ENCODE peak calls at places on chromosome 14, in ten cellular contexts. E is endothelial cell of umbilical vein, O is mammary epithelial cell, C is astrocyte, X is HCT116, G is DND-41, B is GM23248, Y is GM12878, Z is K562, N is hepatocyte. R is an unnamed sample. For H3K79me2 and H3K4me1, the result is how much of the 10 kb centered on the place peaks cover.

GRCh38 chr14:74478996-74479635 is 14.0 kb downstream of the NPC2 start:
- DNase-seq in B (peak), E (peak), Y (no peak), N (peak), G (no peak), Z (no peak), X (no peak), C (no peak), O (no peak), R (no peak)

GRCh38 chr14:96727980-96728717 is 69.0 kb upstream of the VRK1 start:
- DNase-seq in G (no peak), E (no peak), C (no peak), N (no peak), X (no peak), Y (no peak), B (no peak), Z (no peak), O (no peak), R (no peak)

GRCh38 chr14:105375635-105376057 is 22.7 kb upstream of the TEX22 start:
- DNase-seq in E (peak), Z (no peak), O (no peak), N (no peak), Y (no peak), X (no peak), C (no peak), B (peak), G (no peak), R (no peak)

GRCh38 chr14:69997849-69998248 is 118.6 kb downstream of the SMOC1 start:
- DNase-seq in O (peak), G (no peak), N (peak), C (peak), B (peak), X (no peak), E (peak), Y (no peak), Z (no peak), R (no peak)

GRCh38 chr14:105900398-105901160 is 374.2 kb downstream of the TMEM121 start:
- DNase-seq in G (no peak), C (no peak), X (no peak), O (no peak), Y (no peak), B (no peak), E (no peak), N (no peak), Z (peak), R (no peak)

GRCh38 chr14:65237023-65237814 is 134.9 kb upstream of the MAX start:
- DNase-seq in O (no peak), Z (no peak), B (peak), Y (no peak), N (no peak), C (peak), E (no peak), X (no peak), G (no peak), R (no peak)

GRCh38 chr14:65257405-65257804 is 155.1 kb upstream of the MAX start:
- DNase-seq in B (no peak), Z (no peak), E (no peak), X (no peak), N (no peak), Y (no peak), O (no peak), G (no peak), C (no peak), R (no peak)

GRCh38 chr14:64786296-64787149 is 82.3 kb downstream of the PLEKHG3 start:
- DNase-seq in N (no peak), Y (no peak), E (peak), Z (no peak), B (peak), O (no peak), C (peak), G (no peak), X (no peak), R (no peak)

GRCh38 chr14:87461704-87462103 is 531.3 kb downstream of the GALC start:
- DNase-seq in O (no peak), B (no peak), Y (no peak), N (no peak), X (no peak), C (no peak), E (no peak), Z (no peak), G (no peak), R (no peak)

GRCh38 chr14:39781466-39781865 is 349.2 kb upstream of the FBXO33 start:
- DNase-seq in Z (no peak), B (no peak), N (no peak), C (no peak), E (no peak), Y (no peak), G (no peak), X (no peak), O (no peak), R (no peak)

DNA sequence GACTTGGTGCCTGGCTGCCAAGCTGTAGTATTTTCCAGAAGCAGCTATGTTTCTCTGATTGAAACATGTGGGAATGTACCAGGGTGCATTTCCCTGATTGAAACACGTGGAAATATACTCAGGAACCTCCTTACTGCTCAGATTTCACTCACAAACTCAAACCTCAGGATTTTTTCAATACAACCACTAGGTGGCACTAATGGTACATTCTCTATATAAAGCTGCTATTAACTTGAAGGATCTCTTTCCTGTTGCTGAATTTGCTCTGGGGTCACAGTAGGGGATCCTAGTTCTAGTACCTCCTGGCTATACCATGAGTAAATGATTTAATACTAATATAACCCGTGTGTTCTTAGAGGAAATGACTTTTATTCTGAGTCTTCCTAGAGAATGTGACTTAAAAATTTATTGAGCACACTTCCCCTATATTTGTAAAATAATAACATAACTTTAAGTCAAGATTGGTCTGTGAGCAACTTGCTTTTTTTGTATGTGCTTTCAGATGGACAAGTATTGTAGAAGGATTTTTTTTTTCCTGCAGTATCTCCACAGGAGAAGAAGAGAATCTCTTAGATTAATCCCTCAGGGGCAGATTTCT is 173.8 kb upstream of the MIS18BP1 start:
- DNase-seq in N (peak), B (peak), Z (peak), Y (peak), C (peak), E (peak), G (no peak), O (peak), X (peak), R (peak)
- H3K79me2 ChIP-seq in N (under half), B (under half), Z (under half), Y (under half), C (under half), E (under half), G (under half), O (under half), X (under half), R (under half)

DNA sequence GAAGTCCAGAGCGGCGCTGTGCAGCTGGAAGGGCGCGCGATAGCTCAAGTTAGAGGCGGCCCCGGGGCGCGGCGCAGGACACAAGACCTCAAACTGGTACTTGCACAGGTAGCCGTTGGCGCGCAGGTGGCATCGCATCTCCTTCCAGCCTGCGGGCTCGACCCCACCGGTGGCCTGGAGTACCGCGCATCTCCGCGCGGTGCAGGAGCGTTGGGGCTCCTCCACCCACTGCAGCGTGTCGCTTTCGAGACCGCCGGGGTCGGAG is 553 bp downstream of the CLEC14A start:
- DNase-seq in O (no peak), Y (no peak), Z (no peak), N (peak), E (no peak), B (no peak), G (no peak), X (no peak), C (peak), R (no peak)
- TF ChIP-seq EZH2 in O (no peak), Y (no peak), Z (no peak), N (no peak), E (no peak), B (no peak), G (no peak), X (no peak), C (no peak), R (no peak)

GRCh38 chr14:95234426-95234825 is 77.1 kb upstream of the DICER1 start:
- DNase-seq in Y (no peak), X (no peak), O (no peak), Z (no peak), C (no peak), N (no peak), B (no peak), E (no peak), G (no peak), R (no peak)

GRCh38 chr14:95235351-95235750 is 78.0 kb upstream of the DICER1 start:
- DNase-seq in O (no peak), E (no peak), N (no peak), B (peak), Z (no peak), Y (no peak), G (no peak), X (no peak), C (no peak), R (no peak)

GRCh38 chr14:95231966-95232365 is 74.6 kb upstream of the DICER1 start:
- DNase-seq in X (no peak), G (no peak), B (peak), E (no peak), C (no peak), Z (no peak), Y (no peak), O (no peak), N (no peak), R (no peak)

GRCh38 chr14:95233702-95234241 is 76.4 kb upstream of the DICER1 start:
- DNase-seq in O (no peak), C (no peak), B (no peak), Z (no peak), G (no peak), Y (peak), E (no peak), N (no peak), X (no peak), R (no peak)

GRCh38 chr14:95232894-95233584 is 75.7 kb upstream of the DICER1 start:
- DNase-seq in C (no peak), N (no peak), O (no peak), G (no peak), Y (no peak), Z (no peak), B (no peak), E (no peak), X (no peak), R (no peak)
- H3K4me1 ChIP-seq in C (under half), N (under half), O (under half), G (under half), Y (under half), Z (under half), B (under half), E (under half), X (under half), R (under half)

GRCh38 chr14:102194856-102195255 is 55.2 kb downstream of the WDR20 start:
- DNase-seq in B (no peak), X (no peak), Z (no peak), C (no peak), N (no peak), E (no peak), G (no peak), O (no peak), Y (no peak), R (no peak)

GRCh38 chr14:102189858-102190257 is 50.2 kb downstream of the WDR20 start:
- DNase-seq in O (no peak), G (no peak), Y (no peak), B (no peak), C (no peak), E (no peak), Z (peak), N (no peak), X (no peak), R (no peak)

GRCh38 chr14:102196008-102196407 is 56.3 kb downstream of the WDR20 start:
- DNase-seq in B (no peak), E (no peak), C (no peak), Y (no peak), G (no peak), O (no peak), N (no peak), X (no peak), Z (no peak), R (no peak)

GRCh38 chr14:102195446-102195845 is 55.7 kb downstream of the WDR20 start:
- DNase-seq in Z (no peak), O (no peak), G (no peak), Y (no peak), E (no peak), B (no peak), C (no peak), N (no peak), X (no peak), R (no peak)

GRCh38 chr14:102192840-102193502 is 53.3 kb downstream of the WDR20 start:
- DNase-seq in E (no peak), B (peak), N (no peak), Z (no peak), X (no peak), G (no peak), C (no peak), O (no peak), Y (no peak), R (no peak)
- H3K79me2 ChIP-seq in E (under half), B (half or more), N (half or more), Z (under half), X (under half), G (under half), C (half or more), O (half or more), Y (under half), R (under half)

GRCh38 chr14:61812347-61813100 is 50.3 kb downstream of the SNAPC1 start:
- DNase-seq in B (peak), Y (no peak), G (no peak), C (peak), O (peak), Z (no peak), N (peak), X (no peak), E (peak), R (no peak)

GRCh38 chr14:61811882-61812346 is 49.7 kb downstream of the SNAPC1 start:
- DNase-seq in N (no peak), B (no peak), O (no peak), Z (no peak), X (no peak), E (no peak), G (no peak), C (no peak), Y (no peak), R (no peak)

DNA sequence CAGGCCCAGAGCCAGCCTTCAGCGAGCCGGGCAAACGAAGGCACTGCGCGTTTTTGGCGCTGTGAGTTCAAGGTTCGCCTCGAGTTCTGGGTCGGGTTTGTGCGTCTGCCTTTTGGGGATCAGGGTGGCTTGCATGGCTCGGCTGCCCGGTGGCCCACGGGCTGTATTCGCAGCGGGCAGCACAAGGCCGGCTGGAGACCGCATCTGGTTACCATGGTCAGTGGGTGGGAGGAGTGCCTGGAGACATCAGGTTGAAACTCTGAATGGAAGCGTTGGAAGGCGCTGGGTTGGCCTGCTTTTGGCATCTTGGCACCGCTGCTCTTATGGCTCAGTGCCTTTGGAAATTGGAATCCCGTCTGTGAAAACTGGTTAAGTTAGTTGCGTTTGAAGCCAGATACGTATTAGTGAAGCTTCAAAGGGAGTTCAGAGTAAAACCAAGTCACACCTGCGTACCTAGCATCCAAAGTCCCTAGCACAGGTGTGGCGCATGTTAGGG is 50.9 kb downstream of the SNAPC1 start:
- DNase-seq in E (no peak), X (no peak), Z (no peak), Y (no peak), B (peak), O (peak), C (peak), N (no peak), G (no peak), R (no peak)
- TF ChIP-seq EZH2 in E (no peak), X (no peak), Z (no peak), Y (no peak), B (peak), O (peak), C (peak), N (peak), G (no peak), R (no peak)

GRCh38 chr14:75493580-75494130 is 28.6 kb upstream of the BATF start:
- DNase-seq in C (no peak), G (no peak), Z (no peak), N (no peak), B (no peak), Y (no peak), E (no peak), X (no peak), O (no peak), R (no peak)

GRCh38 chr14:75495399-75495798 is 26.9 kb upstream of the BATF start:
- DNase-seq in Y (no peak), O (no peak), N (no peak), G (no peak), C (no peak), E (no peak), B (no peak), X (no peak), Z (no peak), R (no peak)

GRCh38 chr14:75491376-75491978 is 30.8 kb upstream of the BATF start:
- DNase-seq in Y (no peak), C (no peak), E (no peak), X (no peak), N (no peak), Z (no peak), O (no peak), B (no peak), G (no peak), R (no peak)

GRCh38 chr14:75494898-75495297 is 27.4 kb upstream of the BATF start:
- DNase-seq in B (peak), E (no peak), G (no peak), N (no peak), C (no peak), Y (no peak), O (no peak), X (no peak), Z (no peak), R (no peak)

GRCh38 chr14:75492832-75493579 is 29.3 kb upstream of the BATF start:
- DNase-seq in Y (no peak), G (no peak), B (peak), N (no peak), E (no peak), O (no peak), X (no peak), Z (no peak), C (no peak), R (no peak)
- H3K4me1 ChIP-seq in Y (half or more), G (under half), B (under half), N (under half), E (under half), O (under half), X (under half), Z (under half), C (under half), R (under half)

GRCh38 chr14:91405724-91406435 is 11.7 kb downstream of the CCDC88C start:
- DNase-seq in X (no peak), Z (no peak), G (no peak), E (peak), B (no peak), O (no peak), Y (no peak), N (no peak), C (no peak), R (no peak)
- H3K79me2 ChIP-seq in X (under half), Z (half or more), G (half or more), E (under half), B (under half), O (under half), Y (half or more), N (under half), C (under half), R (half or more)